ENCODE peak calls at places on chromosomes 13 and 19, in seven cellular contexts. One of them, this sample, is unnamed.

GRCh38 chr19:47433121-47433520 is 13.8 kb upstream of the MEIS3 start:
- DNase-seq in dorsolateral prefrontal cortex: no peak
- DNase-seq in activated B cell treated with CpG ODN at 0.5 μM for 24 hours: no peak
- DNase-seq in CD8-positive, alpha-beta T cell: no peak
- DNase-seq in uterus: no peak
- DNase-seq in neural crest cell: no peak
- DNase-seq in upper lobe of right lung: no peak
- DNase-seq in this sample: no peak

GRCh38 chr13:99354371-99354951 is 47.3 kb upstream of the GPR183 start:
- DNase-seq in dorsolateral prefrontal cortex: no peak
- DNase-seq in activated B cell treated with CpG ODN at 0.5 μM for 24 hours: no peak
- DNase-seq in CD8-positive, alpha-beta T cell: no peak
- DNase-seq in uterus: no peak
- DNase-seq in neural crest cell: no peak
- DNase-seq in upper lobe of right lung: no peak
- DNase-seq in this sample: no peak

GRCh38 chr19:33641261-33641660 is 19.5 kb downstream of the CHST8 start:
- DNase-seq in dorsolateral prefrontal cortex: no peak
- DNase-seq in activated B cell treated with CpG ODN at 0.5 μM for 24 hours: no peak
- DNase-seq in CD8-positive, alpha-beta T cell: no peak
- DNase-seq in uterus: no peak
- DNase-seq in neural crest cell: no peak
- DNase-seq in upper lobe of right lung: peak; percentile 51
- DNase-seq in this sample: no peak

GRCh38 chr13:92251815-92252214 is 853.4 kb downstream of the GPC5 start:
- DNase-seq in dorsolateral prefrontal cortex: no peak
- DNase-seq in activated B cell treated with CpG ODN at 0.5 μM for 24 hours: no peak
- DNase-seq in CD8-positive, alpha-beta T cell: no peak
- DNase-seq in uterus: no peak
- DNase-seq in neural crest cell: no peak
- DNase-seq in upper lobe of right lung: no peak
- DNase-seq in this sample: no peak

GRCh38 chr19:30406220-30406944 is 34.2 kb downstream of the ZNF536 start:
- DNase-seq in dorsolateral prefrontal cortex: peak; percentile 74
- DNase-seq in activated B cell treated with CpG ODN at 0.5 μM for 24 hours: no peak
- DNase-seq in CD8-positive, alpha-beta T cell: no peak
- DNase-seq in uterus: no peak
- DNase-seq in neural crest cell: peak; percentile 16
- DNase-seq in upper lobe of right lung: no peak
- DNase-seq in this sample: no peak

GRCh38 chr13:113034451-113035208 is 65.6 kb downstream of the MCF2L start:
- DNase-seq in dorsolateral prefrontal cortex: peak; percentile 77
- DNase-seq in activated B cell treated with CpG ODN at 0.5 μM for 24 hours: no peak
- DNase-seq in CD8-positive, alpha-beta T cell: no peak
- DNase-seq in uterus: no peak
- DNase-seq in neural crest cell: peak; percentile 53
- DNase-seq in upper lobe of right lung: no peak
- DNase-seq in this sample: no peak

GRCh38 chr19:3479177-3479818 is 1.0 kb downstream of the SMIM24 start:
- DNase-seq in dorsolateral prefrontal cortex: no peak
- DNase-seq in activated B cell treated with CpG ODN at 0.5 μM for 24 hours: no peak
- DNase-seq in CD8-positive, alpha-beta T cell: peak; percentile 41
- DNase-seq in uterus: no peak
- DNase-seq in neural crest cell: no peak
- DNase-seq in upper lobe of right lung: no peak
- DNase-seq in this sample: no peak

GRCh38 chr13:98407575-98407974 is 169.3 kb downstream of the STK24 start:
- DNase-seq in dorsolateral prefrontal cortex: no peak
- DNase-seq in activated B cell treated with CpG ODN at 0.5 μM for 24 hours: no peak
- DNase-seq in CD8-positive, alpha-beta T cell: no peak
- DNase-seq in uterus: no peak
- DNase-seq in neural crest cell: no peak
- DNase-seq in upper lobe of right lung: no peak
- DNase-seq in this sample: no peak

GRCh38 chr13:35789335-35790166 is 313.1 kb upstream of the MAB21L1 start:
- DNase-seq in dorsolateral prefrontal cortex: no peak
- DNase-seq in activated B cell treated with CpG ODN at 0.5 μM for 24 hours: no peak
- DNase-seq in CD8-positive, alpha-beta T cell: no peak
- DNase-seq in uterus: no peak
- DNase-seq in neural crest cell: no peak
- DNase-seq in upper lobe of right lung: no peak
- DNase-seq in this sample: no peak

GRCh38 chr19:16265205-16265604 is 59.4 kb upstream of the KLF2 start:
- DNase-seq in dorsolateral prefrontal cortex: no peak
- DNase-seq in activated B cell treated with CpG ODN at 0.5 μM for 24 hours: no peak
- DNase-seq in CD8-positive, alpha-beta T cell: no peak
- DNase-seq in uterus: no peak
- DNase-seq in neural crest cell: no peak
- DNase-seq in upper lobe of right lung: no peak
- DNase-seq in this sample: no peak

GRCh38 chr19:1864480-1865171 is 1.2 kb upstream of the KLF16 start:
- DNase-seq in dorsolateral prefrontal cortex: peak; percentile 68
- DNase-seq in activated B cell treated with CpG ODN at 0.5 μM for 24 hours: peak; percentile 75
- DNase-seq in CD8-positive, alpha-beta T cell: peak; percentile 59
- DNase-seq in uterus: no peak
- DNase-seq in neural crest cell: peak; percentile 81
- DNase-seq in upper lobe of right lung: peak; percentile 91
- DNase-seq in this sample: peak; percentile 75

GRCh38 chr13:57633950-57634828 is 2.6 kb downstream of the PCDH17 start:
- DNase-seq in dorsolateral prefrontal cortex: peak; percentile 63
- DNase-seq in activated B cell treated with CpG ODN at 0.5 μM for 24 hours: no peak
- DNase-seq in CD8-positive, alpha-beta T cell: no peak
- DNase-seq in uterus: no peak
- DNase-seq in neural crest cell: peak; percentile 2
- DNase-seq in upper lobe of right lung: peak; percentile 62
- DNase-seq in this sample: peak; percentile 11

GRCh38 chr19:28839455-28839854 is 373.5 kb downstream of the UQCRFS1 start:
- DNase-seq in dorsolateral prefrontal cortex: no peak
- DNase-seq in activated B cell treated with CpG ODN at 0.5 μM for 24 hours: no peak
- DNase-seq in CD8-positive, alpha-beta T cell: no peak
- DNase-seq in uterus: no peak
- DNase-seq in neural crest cell: no peak
- DNase-seq in upper lobe of right lung: no peak
- DNase-seq in this sample: no peak

GRCh38 chr13:28613562-28613961 is 45.4 kb upstream of the POMP start:
- DNase-seq in dorsolateral prefrontal cortex: no peak
- DNase-seq in activated B cell treated with CpG ODN at 0.5 μM for 24 hours: no peak
- DNase-seq in CD8-positive, alpha-beta T cell: no peak
- DNase-seq in uterus: no peak
- DNase-seq in neural crest cell: no peak
- DNase-seq in upper lobe of right lung: no peak
- DNase-seq in this sample: no peak

GRCh38 chr19:15684828-15685227 is 11.9 kb downstream of the CYP4F12 start:
- DNase-seq in dorsolateral prefrontal cortex: no peak
- DNase-seq in activated B cell treated with CpG ODN at 0.5 μM for 24 hours: no peak
- DNase-seq in CD8-positive, alpha-beta T cell: no peak
- DNase-seq in uterus: no peak
- DNase-seq in neural crest cell: no peak
- DNase-seq in upper lobe of right lung: no peak
- DNase-seq in this sample: no peak

GRCh38 chr13:64075543-64076271 is 2660.1 kb upstream of the PCDH20 start:
- DNase-seq in dorsolateral prefrontal cortex: no peak
- DNase-seq in activated B cell treated with CpG ODN at 0.5 μM for 24 hours: no peak
- DNase-seq in CD8-positive, alpha-beta T cell: no peak
- DNase-seq in uterus: no peak
- DNase-seq in neural crest cell: no peak
- DNase-seq in upper lobe of right lung: no peak
- DNase-seq in this sample: no peak

GRCh38 chr19:55028757-55029156 is 9.3 kb downstream of the GP6 start:
- DNase-seq in dorsolateral prefrontal cortex: no peak
- DNase-seq in activated B cell treated with CpG ODN at 0.5 μM for 24 hours: no peak
- DNase-seq in CD8-positive, alpha-beta T cell: no peak
- DNase-seq in uterus: no peak
- DNase-seq in neural crest cell: no peak
- DNase-seq in upper lobe of right lung: no peak
- DNase-seq in this sample: no peak

GRCh38 chr13:112350300-112350699 is 25.9 kb upstream of the SPACA7 start:
- DNase-seq in dorsolateral prefrontal cortex: no peak
- DNase-seq in activated B cell treated with CpG ODN at 0.5 μM for 24 hours: no peak
- DNase-seq in CD8-positive, alpha-beta T cell: no peak
- DNase-seq in uterus: no peak
- DNase-seq in neural crest cell: no peak
- DNase-seq in upper lobe of right lung: peak; percentile 63
- DNase-seq in this sample: no peak

GRCh38 chr13:78576266-78576665 is 27.1 kb downstream of the POU4F1 start:
- DNase-seq in dorsolateral prefrontal cortex: no peak
- DNase-seq in activated B cell treated with CpG ODN at 0.5 μM for 24 hours: no peak
- DNase-seq in CD8-positive, alpha-beta T cell: no peak
- DNase-seq in uterus: no peak
- DNase-seq in neural crest cell: no peak
- DNase-seq in upper lobe of right lung: no peak
- DNase-seq in this sample: no peak

GRCh38 chr13:44978328-44978727 is 10.9 kb downstream of the NUFIP1 start:
- DNase-seq in dorsolateral prefrontal cortex: no peak
- DNase-seq in activated B cell treated with CpG ODN at 0.5 μM for 24 hours: no peak
- DNase-seq in CD8-positive, alpha-beta T cell: no peak
- DNase-seq in uterus: no peak
- DNase-seq in neural crest cell: no peak
- DNase-seq in upper lobe of right lung: no peak
- DNase-seq in this sample: no peak
- TF ChIP-seq CTCF in dorsolateral prefrontal cortex: no peak
- TF ChIP-seq CTCF in activated B cell treated with CpG ODN at 0.5 μM for 24 hours: no peak
- TF ChIP-seq CTCF in CD8-positive, alpha-beta T cell: no peak
- TF ChIP-seq CTCF in uterus: no peak
- TF ChIP-seq CTCF in neural crest cell: peak; percentile 42
- TF ChIP-seq CTCF in upper lobe of right lung: no peak
- TF ChIP-seq CTCF in this sample: peak; percentile 12

GRCh38 chr13:110923777-110924638 is 9.1 kb upstream of the ANKRD10 start:
- DNase-seq in dorsolateral prefrontal cortex: no peak
- DNase-seq in activated B cell treated with CpG ODN at 0.5 μM for 24 hours: no peak
- DNase-seq in CD8-positive, alpha-beta T cell: no peak
- DNase-seq in uterus: no peak
- DNase-seq in neural crest cell: no peak
- DNase-seq in upper lobe of right lung: no peak
- DNase-seq in this sample: no peak

GRCh38 chr13:110922506-110922905 is 7.6 kb upstream of the ANKRD10 start:
- DNase-seq in dorsolateral prefrontal cortex: no peak
- DNase-seq in activated B cell treated with CpG ODN at 0.5 μM for 24 hours: no peak
- DNase-seq in CD8-positive, alpha-beta T cell: no peak
- DNase-seq in uterus: no peak
- DNase-seq in neural crest cell: no peak
- DNase-seq in upper lobe of right lung: no peak
- DNase-seq in this sample: no peak

GRCh38 chr13:110924639-110924934 is 9.7 kb upstream of the ANKRD10 start:
- DNase-seq in dorsolateral prefrontal cortex: no peak
- DNase-seq in activated B cell treated with CpG ODN at 0.5 μM for 24 hours: no peak
- DNase-seq in CD8-positive, alpha-beta T cell: no peak
- DNase-seq in uterus: no peak
- DNase-seq in neural crest cell: no peak
- DNase-seq in upper lobe of right lung: no peak
- DNase-seq in this sample: no peak

GRCh38 chr13:110923086-110923485 is 8.2 kb upstream of the ANKRD10 start:
- DNase-seq in dorsolateral prefrontal cortex: no peak
- DNase-seq in activated B cell treated with CpG ODN at 0.5 μM for 24 hours: no peak
- DNase-seq in CD8-positive, alpha-beta T cell: no peak
- DNase-seq in uterus: no peak
- DNase-seq in neural crest cell: no peak
- DNase-seq in upper lobe of right lung: no peak
- DNase-seq in this sample: no peak

GRCh38 chr13:110925023-110925608 is 10.2 kb upstream of the ANKRD10 start:
- DNase-seq in dorsolateral prefrontal cortex: no peak
- DNase-seq in activated B cell treated with CpG ODN at 0.5 μM for 24 hours: no peak
- DNase-seq in CD8-positive, alpha-beta T cell: no peak
- DNase-seq in uterus: peak; percentile 39
- DNase-seq in neural crest cell: peak; percentile 15
- DNase-seq in upper lobe of right lung: no peak
- DNase-seq in this sample: no peak
- TF ChIP-seq CTCF in dorsolateral prefrontal cortex: peak; percentile 14
- TF ChIP-seq CTCF in activated B cell treated with CpG ODN at 0.5 μM for 24 hours: no peak
- TF ChIP-seq CTCF in CD8-positive, alpha-beta T cell: no peak
- TF ChIP-seq CTCF in uterus: peak; percentile 55
- TF ChIP-seq CTCF in neural crest cell: peak; percentile 44
- TF ChIP-seq CTCF in upper lobe of right lung: peak; percentile 16
- TF ChIP-seq CTCF in this sample: peak; percentile 42

DNA sequence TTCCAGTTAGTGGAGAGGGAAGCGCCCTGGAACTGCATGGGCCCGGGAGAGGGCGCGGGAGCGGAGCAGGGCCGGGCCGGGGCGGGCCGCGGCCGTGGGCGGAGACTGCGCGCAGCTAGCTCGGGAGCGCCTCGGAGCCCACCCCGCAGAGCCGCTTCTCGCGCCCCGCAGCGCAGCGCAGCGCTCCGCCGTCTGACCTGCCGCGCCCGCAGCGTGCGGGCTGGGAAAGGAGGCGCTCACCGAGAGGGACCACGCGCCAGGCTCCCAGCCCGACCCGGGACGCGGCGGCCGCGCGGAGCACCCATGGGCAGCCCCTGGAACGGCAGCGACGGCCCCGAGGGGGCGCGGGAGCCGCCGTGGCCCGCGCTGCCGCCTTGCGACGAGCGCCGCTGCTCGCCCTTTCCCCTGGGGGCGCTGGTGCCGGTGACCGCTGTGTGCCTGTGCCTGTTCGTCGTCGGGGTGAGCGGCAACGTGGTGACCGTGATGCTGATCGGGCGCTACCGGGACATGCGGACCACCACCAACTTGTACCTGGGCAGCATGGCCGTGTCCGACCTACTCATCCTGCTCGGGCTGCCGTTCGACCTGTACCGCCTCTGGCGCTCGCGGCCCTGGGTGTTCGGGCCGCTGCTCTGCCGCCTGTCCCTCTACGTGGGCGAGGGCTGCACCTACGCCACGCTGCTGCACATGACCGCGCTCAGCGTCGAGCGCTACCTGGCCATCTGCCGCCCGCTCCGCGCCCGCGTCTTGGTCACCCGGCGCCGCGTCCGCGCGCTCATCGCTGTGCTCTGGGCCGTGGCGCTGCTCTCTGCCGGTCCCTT is at the start of gene MLNR:
- DNase-seq in dorsolateral prefrontal cortex: no peak
- DNase-seq in activated B cell treated with CpG ODN at 0.5 μM for 24 hours: peak; percentile 33
- DNase-seq in CD8-positive, alpha-beta T cell: peak; percentile 24
- DNase-seq in uterus: no peak
- DNase-seq in neural crest cell: peak; percentile 33
- DNase-seq in upper lobe of right lung: peak; percentile 68
- DNase-seq in this sample: peak; percentile 52
- TF ChIP-seq CTCF in dorsolateral prefrontal cortex: no peak
- TF ChIP-seq CTCF in activated B cell treated with CpG ODN at 0.5 μM for 24 hours: no peak
- TF ChIP-seq CTCF in CD8-positive, alpha-beta T cell: peak; percentile 30
- TF ChIP-seq CTCF in uterus: peak; percentile 6
- TF ChIP-seq CTCF in neural crest cell: peak; percentile 55
- TF ChIP-seq CTCF in upper lobe of right lung: peak; percentile 13
- TF ChIP-seq CTCF in this sample: peak; percentile 61

GRCh38 chr13:41177616-41178015 is 16.8 kb downstream of the KBTBD7 start:
- DNase-seq in dorsolateral prefrontal cortex: no peak
- DNase-seq in activated B cell treated with CpG ODN at 0.5 μM for 24 hours: no peak
- DNase-seq in CD8-positive, alpha-beta T cell: no peak
- DNase-seq in uterus: no peak
- DNase-seq in neural crest cell: no peak
- DNase-seq in upper lobe of right lung: no peak
- DNase-seq in this sample: no peak

GRCh38 chr13:41179593-41180250 is 14.6 kb downstream of the KBTBD7 start:
- DNase-seq in dorsolateral prefrontal cortex: no peak
- DNase-seq in activated B cell treated with CpG ODN at 0.5 μM for 24 hours: no peak
- DNase-seq in CD8-positive, alpha-beta T cell: no peak
- DNase-seq in uterus: no peak
- DNase-seq in neural crest cell: no peak
- DNase-seq in upper lobe of right lung: no peak
- DNase-seq in this sample: no peak

GRCh38 chr13:41178040-41178439 is 16.3 kb downstream of the KBTBD7 start:
- DNase-seq in dorsolateral prefrontal cortex: no peak
- DNase-seq in activated B cell treated with CpG ODN at 0.5 μM for 24 hours: no peak
- DNase-seq in CD8-positive, alpha-beta T cell: no peak
- DNase-seq in uterus: no peak
- DNase-seq in neural crest cell: no peak
- DNase-seq in upper lobe of right lung: no peak
- DNase-seq in this sample: no peak

GRCh38 chr13:41186481-41186880 is 7.9 kb downstream of the KBTBD7 start:
- DNase-seq in dorsolateral prefrontal cortex: no peak
- DNase-seq in activated B cell treated with CpG ODN at 0.5 μM for 24 hours: no peak
- DNase-seq in CD8-positive, alpha-beta T cell: no peak
- DNase-seq in uterus: no peak
- DNase-seq in neural crest cell: no peak
- DNase-seq in upper lobe of right lung: no peak
- DNase-seq in this sample: no peak

GRCh38 chr13:41182231-41182630 is 12.1 kb downstream of the KBTBD7 start:
- DNase-seq in dorsolateral prefrontal cortex: no peak
- DNase-seq in activated B cell treated with CpG ODN at 0.5 μM for 24 hours: no peak
- DNase-seq in CD8-positive, alpha-beta T cell: no peak
- DNase-seq in uterus: no peak
- DNase-seq in neural crest cell: no peak
- DNase-seq in upper lobe of right lung: no peak
- DNase-seq in this sample: no peak
- TF ChIP-seq CTCF in dorsolateral prefrontal cortex: no peak
- TF ChIP-seq CTCF in activated B cell treated with CpG ODN at 0.5 μM for 24 hours: no peak
- TF ChIP-seq CTCF in CD8-positive, alpha-beta T cell: no peak
- TF ChIP-seq CTCF in uterus: no peak
- TF ChIP-seq CTCF in neural crest cell: no peak
- TF ChIP-seq CTCF in upper lobe of right lung: no peak
- TF ChIP-seq CTCF in this sample: no peak